ENCODE peak calls at places on chromosomes 7 and 10, in ten cellular contexts. One of them, this sample, is unnamed.

GRCh38 chr10:120067427-120067826 is 174.9 kb downstream of the SEC23IP start:
- DNase-seq in suprapubic skin: no peak
- DNase-seq in DMS 273 treated with DMSO at 0.1 percent for 48 hours: no peak
- DNase-seq in left lung: no peak
- DNase-seq in activated CD4-positive, alpha-beta T cell treated with anti-CD3 and anti-CD28 coated beads, Interleukin-2, amount 10 ng/mL, durations not matched to agents 7 days and 5 days: no peak
- DNase-seq in GM04503: no peak
- DNase-seq in NB4: no peak
- DNase-seq in activated CD8-positive, alpha-beta memory T cell treated with anti-CD3 and anti-CD28 coated beads for 48 hours: no peak
- DNase-seq in transverse colon: no peak
- DNase-seq in stomach: no peak
- DNase-seq in this sample: no peak

GRCh38 chr10:112802411-112803060 is 147.5 kb upstream of the TCF7L2 start:
- DNase-seq in suprapubic skin: no peak
- DNase-seq in DMS 273 treated with DMSO at 0.1 percent for 48 hours: no peak
- DNase-seq in left lung: no peak
- DNase-seq in activated CD4-positive, alpha-beta T cell treated with anti-CD3 and anti-CD28 coated beads, Interleukin-2, amount 10 ng/mL, durations not matched to agents 7 days and 5 days: no peak
- DNase-seq in GM04503: no peak
- DNase-seq in NB4: no peak
- DNase-seq in activated CD8-positive, alpha-beta memory T cell treated with anti-CD3 and anti-CD28 coated beads for 48 hours: no peak
- DNase-seq in transverse colon: no peak
- DNase-seq in stomach: no peak
- DNase-seq in this sample: no peak

GRCh38 chr10:87605656-87606308 is 53.9 kb upstream of the PAPSS2 start:
- DNase-seq in suprapubic skin: no peak
- DNase-seq in DMS 273 treated with DMSO at 0.1 percent for 48 hours: no peak
- DNase-seq in left lung: no peak
- DNase-seq in activated CD4-positive, alpha-beta T cell treated with anti-CD3 and anti-CD28 coated beads, Interleukin-2, amount 10 ng/mL, durations not matched to agents 7 days and 5 days: no peak
- DNase-seq in GM04503: no peak
- DNase-seq in NB4: no peak
- DNase-seq in activated CD8-positive, alpha-beta memory T cell treated with anti-CD3 and anti-CD28 coated beads for 48 hours: no peak
- DNase-seq in transverse colon: no peak
- DNase-seq in stomach: no peak
- DNase-seq in this sample: no peak

GRCh38 chr10:110919971-110920881 is 822 bp downstream of the SHOC2 start:
- DNase-seq in suprapubic skin: no peak
- DNase-seq in DMS 273 treated with DMSO at 0.1 percent for 48 hours: peak
- DNase-seq in left lung: peak
- DNase-seq in activated CD4-positive, alpha-beta T cell treated with anti-CD3 and anti-CD28 coated beads, Interleukin-2, amount 10 ng/mL, durations not matched to agents 7 days and 5 days: peak
- DNase-seq in GM04503: no peak
- DNase-seq in NB4: peak
- DNase-seq in activated CD8-positive, alpha-beta memory T cell treated with anti-CD3 and anti-CD28 coated beads for 48 hours: no peak
- DNase-seq in transverse colon: peak
- DNase-seq in stomach: no peak
- DNase-seq in this sample: no peak

GRCh38 chr10:127349737-127350136 is 153.3 kb upstream of the INSYN2A start:
- DNase-seq in suprapubic skin: no peak
- DNase-seq in DMS 273 treated with DMSO at 0.1 percent for 48 hours: no peak
- DNase-seq in left lung: no peak
- DNase-seq in activated CD4-positive, alpha-beta T cell treated with anti-CD3 and anti-CD28 coated beads, Interleukin-2, amount 10 ng/mL, durations not matched to agents 7 days and 5 days: no peak
- DNase-seq in GM04503: no peak
- DNase-seq in NB4: no peak
- DNase-seq in activated CD8-positive, alpha-beta memory T cell treated with anti-CD3 and anti-CD28 coated beads for 48 hours: no peak
- DNase-seq in transverse colon: no peak
- DNase-seq in stomach: no peak
- DNase-seq in this sample: no peak

GRCh38 chr10:72321248-72322029 is 33.3 kb downstream of the DNAJB12 start:
- DNase-seq in suprapubic skin: no peak
- DNase-seq in DMS 273 treated with DMSO at 0.1 percent for 48 hours: no peak
- DNase-seq in left lung: no peak
- DNase-seq in activated CD4-positive, alpha-beta T cell treated with anti-CD3 and anti-CD28 coated beads, Interleukin-2, amount 10 ng/mL, durations not matched to agents 7 days and 5 days: no peak
- DNase-seq in GM04503: no peak
- DNase-seq in NB4: no peak
- DNase-seq in activated CD8-positive, alpha-beta memory T cell treated with anti-CD3 and anti-CD28 coated beads for 48 hours: no peak
- DNase-seq in transverse colon: no peak
- DNase-seq in stomach: no peak
- DNase-seq in this sample: no peak

GRCh38 chr7:70504254-70504653 is 627.7 kb upstream of the GALNT17 start:
- DNase-seq in suprapubic skin: no peak
- DNase-seq in DMS 273 treated with DMSO at 0.1 percent for 48 hours: no peak
- DNase-seq in left lung: no peak
- DNase-seq in activated CD4-positive, alpha-beta T cell treated with anti-CD3 and anti-CD28 coated beads, Interleukin-2, amount 10 ng/mL, durations not matched to agents 7 days and 5 days: no peak
- DNase-seq in GM04503: no peak
- DNase-seq in NB4: no peak
- DNase-seq in activated CD8-positive, alpha-beta memory T cell treated with anti-CD3 and anti-CD28 coated beads for 48 hours: no peak
- DNase-seq in transverse colon: no peak
- DNase-seq in stomach: no peak
- DNase-seq in this sample: no peak

GRCh38 chr10:74589226-74589673 is 237.2 kb upstream of the KAT6B start:
- DNase-seq in suprapubic skin: peak
- DNase-seq in DMS 273 treated with DMSO at 0.1 percent for 48 hours: peak
- DNase-seq in left lung: peak
- DNase-seq in activated CD4-positive, alpha-beta T cell treated with anti-CD3 and anti-CD28 coated beads, Interleukin-2, amount 10 ng/mL, durations not matched to agents 7 days and 5 days: peak
- DNase-seq in GM04503: peak
- DNase-seq in NB4: peak
- DNase-seq in activated CD8-positive, alpha-beta memory T cell treated with anti-CD3 and anti-CD28 coated beads for 48 hours: peak
- DNase-seq in transverse colon: peak
- DNase-seq in stomach: peak
- DNase-seq in this sample: peak

GRCh38 chr10:82692458-82692857 is 817.5 kb downstream of the NRG3 start:
- DNase-seq in suprapubic skin: no peak
- DNase-seq in DMS 273 treated with DMSO at 0.1 percent for 48 hours: no peak
- DNase-seq in left lung: no peak
- DNase-seq in activated CD4-positive, alpha-beta T cell treated with anti-CD3 and anti-CD28 coated beads, Interleukin-2, amount 10 ng/mL, durations not matched to agents 7 days and 5 days: no peak
- DNase-seq in GM04503: no peak
- DNase-seq in NB4: no peak
- DNase-seq in activated CD8-positive, alpha-beta memory T cell treated with anti-CD3 and anti-CD28 coated beads for 48 hours: no peak
- DNase-seq in transverse colon: no peak
- DNase-seq in stomach: no peak
- DNase-seq in this sample: no peak

GRCh38 chr7:48472640-48473039 is 301.4 kb downstream of the ABCA13 start:
- DNase-seq in suprapubic skin: no peak
- DNase-seq in DMS 273 treated with DMSO at 0.1 percent for 48 hours: no peak
- DNase-seq in left lung: no peak
- DNase-seq in activated CD4-positive, alpha-beta T cell treated with anti-CD3 and anti-CD28 coated beads, Interleukin-2, amount 10 ng/mL, durations not matched to agents 7 days and 5 days: no peak
- DNase-seq in GM04503: no peak
- DNase-seq in NB4: no peak
- DNase-seq in activated CD8-positive, alpha-beta memory T cell treated with anti-CD3 and anti-CD28 coated beads for 48 hours: no peak
- DNase-seq in transverse colon: no peak
- DNase-seq in stomach: no peak
- DNase-seq in this sample: no peak

GRCh38 chr10:5536486-5536885 is 11.7 kb downstream of the CALML3 start:
- DNase-seq in suprapubic skin: peak
- DNase-seq in DMS 273 treated with DMSO at 0.1 percent for 48 hours: no peak
- DNase-seq in left lung: peak
- DNase-seq in activated CD4-positive, alpha-beta T cell treated with anti-CD3 and anti-CD28 coated beads, Interleukin-2, amount 10 ng/mL, durations not matched to agents 7 days and 5 days: no peak
- DNase-seq in GM04503: no peak
- DNase-seq in NB4: no peak
- DNase-seq in activated CD8-positive, alpha-beta memory T cell treated with anti-CD3 and anti-CD28 coated beads for 48 hours: no peak
- DNase-seq in transverse colon: peak
- DNase-seq in stomach: no peak
- DNase-seq in this sample: no peak